ENCODE peak calls at places on chromosome 10, in seven cellular contexts. One of them, this sample, is unnamed.
A peak's percentile ranks its signal among the peaks of the same experiment; 100 is the strongest.

GRCh38 chr10:99779335-99779734 is 3.1 kb upstream of the ABCC2 start:
- DNase-seq in activated T-helper 2 cell treated with anti-CD3 and anti-CD28 coated beads, Interferon-gamma antibody, Interleukin-2, Interleukin-4, amounts not matched to agents 10 μg/mL and 5 μg/mL and 100 μg/mL, durations not matched to agents 14 hours and 24 hours and 36 hours: no peak
- DNase-seq in AG08396: no peak
- DNase-seq in ACHN: peak; percentile 72
- DNase-seq in B cell: no peak
- DNase-seq in activated CD4-positive, alpha-beta T cell treated with anti-CD3 and anti-CD28 coated beads, Interleukin-2, amount 50 U/mL, for 4 hours: no peak
- DNase-seq in activated CD8-positive, alpha-beta memory T cell treated with anti-CD3 and anti-CD28 coated beads, Interleukin-2, amount 50 U/mL, for 48 hours: no peak
- DNase-seq in this sample: no peak

GRCh38 chr10:66925896-66926719 is at the start of gene LRRTM3:
- DNase-seq in activated CD4-positive, alpha-beta T cell treated with anti-CD3 and anti-CD28 coated beads, Interleukin-2, amount 50 U/mL, for 4 hours: no peak
- DNase-seq in AG08396: peak; percentile 48
- DNase-seq in activated T-helper 2 cell treated with anti-CD3 and anti-CD28 coated beads, Interferon-gamma antibody, Interleukin-2, Interleukin-4, amounts not matched to agents 10 μg/mL and 5 μg/mL and 100 μg/mL, durations not matched to agents 14 hours and 24 hours and 36 hours: peak; percentile 9
- DNase-seq in B cell: peak; percentile 14
- DNase-seq in activated CD8-positive, alpha-beta memory T cell treated with anti-CD3 and anti-CD28 coated beads, Interleukin-2, amount 50 U/mL, for 48 hours: peak; percentile 46
- DNase-seq in ACHN: peak; percentile 85
- DNase-seq in this sample: peak; percentile 52

GRCh38 chr10:33355267-33355666 is 20.8 kb upstream of the NRP1 start:
- DNase-seq in activated T-helper 2 cell treated with anti-CD3 and anti-CD28 coated beads, Interferon-gamma antibody, Interleukin-2, Interleukin-4, amounts not matched to agents 10 μg/mL and 5 μg/mL and 100 μg/mL, durations not matched to agents 14 hours and 24 hours and 36 hours: no peak
- DNase-seq in activated CD4-positive, alpha-beta T cell treated with anti-CD3 and anti-CD28 coated beads, Interleukin-2, amount 50 U/mL, for 4 hours: no peak
- DNase-seq in activated CD8-positive, alpha-beta memory T cell treated with anti-CD3 and anti-CD28 coated beads, Interleukin-2, amount 50 U/mL, for 48 hours: no peak
- DNase-seq in AG08396: no peak
- DNase-seq in B cell: no peak
- DNase-seq in ACHN: no peak
- DNase-seq in this sample: no peak

GRCh38 chr10:30985552-30985951 is 46.1 kb downstream of the ZNF438 start:
- DNase-seq in activated CD8-positive, alpha-beta memory T cell treated with anti-CD3 and anti-CD28 coated beads, Interleukin-2, amount 50 U/mL, for 48 hours: no peak
- DNase-seq in activated CD4-positive, alpha-beta T cell treated with anti-CD3 and anti-CD28 coated beads, Interleukin-2, amount 50 U/mL, for 4 hours: no peak
- DNase-seq in ACHN: no peak
- DNase-seq in AG08396: no peak
- DNase-seq in activated T-helper 2 cell treated with anti-CD3 and anti-CD28 coated beads, Interferon-gamma antibody, Interleukin-2, Interleukin-4, amounts not matched to agents 10 μg/mL and 5 μg/mL and 100 μg/mL, durations not matched to agents 14 hours and 24 hours and 36 hours: no peak
- DNase-seq in B cell: no peak
- DNase-seq in this sample: no peak

GRCh38 chr10:67666416-67667043 is 29.5 kb downstream of the CTNNA3 start:
- DNase-seq in B cell: peak; percentile 18
- DNase-seq in activated T-helper 2 cell treated with anti-CD3 and anti-CD28 coated beads, Interferon-gamma antibody, Interleukin-2, Interleukin-4, amounts not matched to agents 10 μg/mL and 5 μg/mL and 100 μg/mL, durations not matched to agents 14 hours and 24 hours and 36 hours: no peak
- DNase-seq in AG08396: peak; percentile 3
- DNase-seq in activated CD4-positive, alpha-beta T cell treated with anti-CD3 and anti-CD28 coated beads, Interleukin-2, amount 50 U/mL, for 4 hours: no peak
- DNase-seq in activated CD8-positive, alpha-beta memory T cell treated with anti-CD3 and anti-CD28 coated beads, Interleukin-2, amount 50 U/mL, for 48 hours: no peak
- DNase-seq in ACHN: peak; percentile 55
- DNase-seq in this sample: no peak

GRCh38 chr10:30862486-30862885 is 169.2 kb downstream of the ZNF438 start:
- DNase-seq in ACHN: no peak
- DNase-seq in AG08396: peak; percentile 54
- DNase-seq in activated CD4-positive, alpha-beta T cell treated with anti-CD3 and anti-CD28 coated beads, Interleukin-2, amount 50 U/mL, for 4 hours: no peak
- DNase-seq in activated CD8-positive, alpha-beta memory T cell treated with anti-CD3 and anti-CD28 coated beads, Interleukin-2, amount 50 U/mL, for 48 hours: no peak
- DNase-seq in activated T-helper 2 cell treated with anti-CD3 and anti-CD28 coated beads, Interferon-gamma antibody, Interleukin-2, Interleukin-4, amounts not matched to agents 10 μg/mL and 5 μg/mL and 100 μg/mL, durations not matched to agents 14 hours and 24 hours and 36 hours: no peak
- DNase-seq in B cell: no peak
- DNase-seq in this sample: no peak

GRCh38 chr10:22599048-22599561 is 115.3 kb downstream of the PIP4K2A start:
- DNase-seq in B cell: no peak
- DNase-seq in AG08396: peak; percentile 53
- DNase-seq in activated T-helper 2 cell treated with anti-CD3 and anti-CD28 coated beads, Interferon-gamma antibody, Interleukin-2, Interleukin-4, amounts not matched to agents 10 μg/mL and 5 μg/mL and 100 μg/mL, durations not matched to agents 14 hours and 24 hours and 36 hours: no peak
- DNase-seq in activated CD4-positive, alpha-beta T cell treated with anti-CD3 and anti-CD28 coated beads, Interleukin-2, amount 50 U/mL, for 4 hours: no peak
- DNase-seq in ACHN: peak; percentile 75
- DNase-seq in activated CD8-positive, alpha-beta memory T cell treated with anti-CD3 and anti-CD28 coated beads, Interleukin-2, amount 50 U/mL, for 48 hours: peak; percentile 47
- DNase-seq in this sample: peak; percentile 27

GRCh38 chr10:77245953-77246352 is 391.7 kb downstream of the KCNMA1 start:
- DNase-seq in activated T-helper 2 cell treated with anti-CD3 and anti-CD28 coated beads, Interferon-gamma antibody, Interleukin-2, Interleukin-4, amounts not matched to agents 10 μg/mL and 5 μg/mL and 100 μg/mL, durations not matched to agents 14 hours and 24 hours and 36 hours: no peak
- DNase-seq in ACHN: no peak
- DNase-seq in AG08396: no peak
- DNase-seq in B cell: no peak
- DNase-seq in activated CD8-positive, alpha-beta memory T cell treated with anti-CD3 and anti-CD28 coated beads, Interleukin-2, amount 50 U/mL, for 48 hours: no peak
- DNase-seq in activated CD4-positive, alpha-beta T cell treated with anti-CD3 and anti-CD28 coated beads, Interleukin-2, amount 50 U/mL, for 4 hours: no peak
- DNase-seq in this sample: no peak

GRCh38 chr10:82211331-82211730 is 336.3 kb downstream of the NRG3 start:
- DNase-seq in activated CD8-positive, alpha-beta memory T cell treated with anti-CD3 and anti-CD28 coated beads, Interleukin-2, amount 50 U/mL, for 48 hours: no peak
- DNase-seq in B cell: no peak
- DNase-seq in activated CD4-positive, alpha-beta T cell treated with anti-CD3 and anti-CD28 coated beads, Interleukin-2, amount 50 U/mL, for 4 hours: no peak
- DNase-seq in AG08396: no peak
- DNase-seq in activated T-helper 2 cell treated with anti-CD3 and anti-CD28 coated beads, Interferon-gamma antibody, Interleukin-2, Interleukin-4, amounts not matched to agents 10 μg/mL and 5 μg/mL and 100 μg/mL, durations not matched to agents 14 hours and 24 hours and 36 hours: no peak
- DNase-seq in ACHN: no peak
- DNase-seq in this sample: no peak

GRCh38 chr10:16509996-16510395 is 11.7 kb downstream of the C1QL3 start:
- DNase-seq in B cell: no peak
- DNase-seq in activated T-helper 2 cell treated with anti-CD3 and anti-CD28 coated beads, Interferon-gamma antibody, Interleukin-2, Interleukin-4, amounts not matched to agents 10 μg/mL and 5 μg/mL and 100 μg/mL, durations not matched to agents 14 hours and 24 hours and 36 hours: no peak
- DNase-seq in AG08396: no peak
- DNase-seq in activated CD8-positive, alpha-beta memory T cell treated with anti-CD3 and anti-CD28 coated beads, Interleukin-2, amount 50 U/mL, for 48 hours: no peak
- DNase-seq in ACHN: peak; percentile 31
- DNase-seq in activated CD4-positive, alpha-beta T cell treated with anti-CD3 and anti-CD28 coated beads, Interleukin-2, amount 50 U/mL, for 4 hours: no peak
- DNase-seq in this sample: no peak

GRCh38 chr10:113959383-113959760 is 84.3 kb upstream of the ADRB1 start:
- DNase-seq in activated CD4-positive, alpha-beta T cell treated with anti-CD3 and anti-CD28 coated beads, Interleukin-2, amount 50 U/mL, for 4 hours: no peak
- DNase-seq in activated T-helper 2 cell treated with anti-CD3 and anti-CD28 coated beads, Interferon-gamma antibody, Interleukin-2, Interleukin-4, amounts not matched to agents 10 μg/mL and 5 μg/mL and 100 μg/mL, durations not matched to agents 14 hours and 24 hours and 36 hours: no peak
- DNase-seq in ACHN: peak; percentile 5
- DNase-seq in AG08396: no peak
- DNase-seq in B cell: no peak
- DNase-seq in activated CD8-positive, alpha-beta memory T cell treated with anti-CD3 and anti-CD28 coated beads, Interleukin-2, amount 50 U/mL, for 48 hours: no peak
- DNase-seq in this sample: no peak

GRCh38 chr10:45580371-45580770 is 92.2 kb downstream of the ZFAND4 start:
- DNase-seq in AG08396: no peak
- DNase-seq in activated CD8-positive, alpha-beta memory T cell treated with anti-CD3 and anti-CD28 coated beads, Interleukin-2, amount 50 U/mL, for 48 hours: no peak
- DNase-seq in ACHN: peak; percentile 25
- DNase-seq in activated T-helper 2 cell treated with anti-CD3 and anti-CD28 coated beads, Interferon-gamma antibody, Interleukin-2, Interleukin-4, amounts not matched to agents 10 μg/mL and 5 μg/mL and 100 μg/mL, durations not matched to agents 14 hours and 24 hours and 36 hours: no peak
- DNase-seq in activated CD4-positive, alpha-beta T cell treated with anti-CD3 and anti-CD28 coated beads, Interleukin-2, amount 50 U/mL, for 4 hours: no peak
- DNase-seq in B cell: no peak
- DNase-seq in this sample: peak; percentile 6

GRCh38 chr10:91724933-91725332 is 73.3 kb upstream of the TNKS2 start:
- DNase-seq in ACHN: no peak
- DNase-seq in B cell: no peak
- DNase-seq in activated CD8-positive, alpha-beta memory T cell treated with anti-CD3 and anti-CD28 coated beads, Interleukin-2, amount 50 U/mL, for 48 hours: no peak
- DNase-seq in activated CD4-positive, alpha-beta T cell treated with anti-CD3 and anti-CD28 coated beads, Interleukin-2, amount 50 U/mL, for 4 hours: no peak
- DNase-seq in AG08396: no peak
- DNase-seq in activated T-helper 2 cell treated with anti-CD3 and anti-CD28 coated beads, Interferon-gamma antibody, Interleukin-2, Interleukin-4, amounts not matched to agents 10 μg/mL and 5 μg/mL and 100 μg/mL, durations not matched to agents 14 hours and 24 hours and 36 hours: no peak
- DNase-seq in this sample: no peak

GRCh38 chr10:130341325-130341724 is 205.1 kb downstream of the GLRX3 start:
- DNase-seq in activated CD8-positive, alpha-beta memory T cell treated with anti-CD3 and anti-CD28 coated beads, Interleukin-2, amount 50 U/mL, for 48 hours: no peak
- DNase-seq in B cell: no peak
- DNase-seq in activated CD4-positive, alpha-beta T cell treated with anti-CD3 and anti-CD28 coated beads, Interleukin-2, amount 50 U/mL, for 4 hours: no peak
- DNase-seq in ACHN: no peak
- DNase-seq in activated T-helper 2 cell treated with anti-CD3 and anti-CD28 coated beads, Interferon-gamma antibody, Interleukin-2, Interleukin-4, amounts not matched to agents 10 μg/mL and 5 μg/mL and 100 μg/mL, durations not matched to agents 14 hours and 24 hours and 36 hours: no peak
- DNase-seq in AG08396: no peak
- DNase-seq in this sample: peak; percentile 5

GRCh38 chr10:29409241-29410051 is 120.6 kb downstream of the LYZL1 start:
- DNase-seq in activated CD8-positive, alpha-beta memory T cell treated with anti-CD3 and anti-CD28 coated beads, Interleukin-2, amount 50 U/mL, for 48 hours: peak; percentile 74
- DNase-seq in activated T-helper 2 cell treated with anti-CD3 and anti-CD28 coated beads, Interferon-gamma antibody, Interleukin-2, Interleukin-4, amounts not matched to agents 10 μg/mL and 5 μg/mL and 100 μg/mL, durations not matched to agents 14 hours and 24 hours and 36 hours: peak; percentile 36
- DNase-seq in ACHN: peak; percentile 67
- DNase-seq in AG08396: peak; percentile 88
- DNase-seq in B cell: peak; percentile 16
- DNase-seq in activated CD4-positive, alpha-beta T cell treated with anti-CD3 and anti-CD28 coated beads, Interleukin-2, amount 50 U/mL, for 4 hours: peak; percentile 11
- DNase-seq in this sample: peak; percentile 50

GRCh38 chr10:72248477-72249151 is 25.1 kb upstream of the DDIT4 start:
- DNase-seq in activated CD8-positive, alpha-beta memory T cell treated with anti-CD3 and anti-CD28 coated beads, Interleukin-2, amount 50 U/mL, for 48 hours: peak; percentile 84
- DNase-seq in ACHN: no peak
- DNase-seq in AG08396: no peak
- DNase-seq in activated T-helper 2 cell treated with anti-CD3 and anti-CD28 coated beads, Interferon-gamma antibody, Interleukin-2, Interleukin-4, amounts not matched to agents 10 μg/mL and 5 μg/mL and 100 μg/mL, durations not matched to agents 14 hours and 24 hours and 36 hours: peak; percentile 80
- DNase-seq in B cell: peak; percentile 77
- DNase-seq in activated CD4-positive, alpha-beta T cell treated with anti-CD3 and anti-CD28 coated beads, Interleukin-2, amount 50 U/mL, for 4 hours: peak; percentile 57
- DNase-seq in this sample: no peak

GRCh38 chr10:78916227-78916626 is 152.5 kb upstream of the ZMIZ1 start:
- DNase-seq in activated CD4-positive, alpha-beta T cell treated with anti-CD3 and anti-CD28 coated beads, Interleukin-2, amount 50 U/mL, for 4 hours: no peak
- DNase-seq in activated T-helper 2 cell treated with anti-CD3 and anti-CD28 coated beads, Interferon-gamma antibody, Interleukin-2, Interleukin-4, amounts not matched to agents 10 μg/mL and 5 μg/mL and 100 μg/mL, durations not matched to agents 14 hours and 24 hours and 36 hours: no peak
- DNase-seq in activated CD8-positive, alpha-beta memory T cell treated with anti-CD3 and anti-CD28 coated beads, Interleukin-2, amount 50 U/mL, for 48 hours: no peak
- DNase-seq in ACHN: no peak
- DNase-seq in B cell: no peak
- DNase-seq in AG08396: no peak
- DNase-seq in this sample: no peak